ENCODE peak calls at places on chromosomes 12 and 14, in nine cellular contexts. E is WTC11; I is endothelial cell; C is IMR-90; F is ureter; H is activated naive CD4-positive, alpha-beta T cell; U is K562; W is GM03348; O is neural crest cell. B is an unnamed sample.

GRCh38 chr12:89733579-89734201 is 25.1 kb upstream of the ATP2B1 start:
- DNase-seq in E (no peak), H (no peak), I (no peak), F (no peak), U (peak; percentile 46), O (no peak), W (peak; percentile 55), C (peak; percentile 90), B (no peak)

GRCh38 chr12:108560321-108560721 is 652 bp downstream of the SART3 start:
- DNase-seq in F (no peak), U (peak; percentile 42), C (peak; percentile 64), H (no peak), E (no peak), W (peak; percentile 35), O (no peak), I (no peak), B (no peak)

GRCh38 chr12:49941556-49942511 is 8.7 kb upstream of the AQP2 start:
- DNase-seq in C (no peak), O (no peak), H (no peak), F (no peak), E (no peak), I (no peak), U (no peak), W (no peak), B (no peak)

GRCh38 chr12:114919479-114919878 is 235.5 kb upstream of the TBX3 start:
- DNase-seq in C (no peak), O (no peak), W (no peak), H (no peak), U (no peak), E (no peak), I (no peak), F (no peak), B (peak; percentile 47)

GRCh38 chr14:20657216-20658211 is 16.0 kb upstream of the OR6S1 start:
- DNase-seq in O (no peak), C (peak; percentile 4), I (peak; percentile 19), F (no peak), W (no peak), U (peak; percentile 54), H (no peak), E (peak; percentile 90), B (no peak)

GRCh38 chr14:76330411-76331327 is 45.3 kb upstream of the ESRRB start:
- DNase-seq in O (no peak), I (no peak), H (no peak), E (peak; percentile 38), U (no peak), F (no peak), W (no peak), C (no peak), B (no peak)

GRCh38 chr12:6450091-6450868 is 1.6 kb upstream of the TAPBPL start:
- DNase-seq in W (no peak), C (no peak), F (no peak), U (no peak), E (peak; percentile 8), O (no peak), H (no peak), I (no peak), B (no peak)

GRCh38 chr14:33848706-33849454 is 102.0 kb downstream of the EGLN3 start:
- DNase-seq in U (peak; percentile 71), I (peak; percentile 87), F (peak; percentile 57), W (peak; percentile 24), O (peak; percentile 76), C (peak; percentile 10), H (no peak), E (peak; percentile 90), B (peak; percentile 74)

GRCh38 chr12:122862872-122863701 is 27.8 kb downstream of the HIP1R start:
- DNase-seq in U (no peak), I (no peak), C (no peak), W (no peak), H (no peak), F (no peak), E (peak; percentile 18), O (no peak), B (no peak)

GRCh38 chr14:50381823-50382287 is 14.8 kb downstream of the CDKL1 start:
- DNase-seq in E (no peak), F (peak; percentile 34), O (no peak), I (no peak), H (no peak), W (no peak), U (no peak), C (no peak), B (no peak)

GRCh38 chr14:100342195-100342594 is 19.1 kb downstream of the SLC25A47 start:
- DNase-seq in W (no peak), O (no peak), F (peak; percentile 34), H (no peak), U (no peak), I (no peak), E (no peak), C (no peak), B (no peak)

GRCh38 chr12:93882763-93883162 is 205.6 kb downstream of the CRADD start:
- DNase-seq in H (no peak), C (no peak), E (no peak), W (no peak), O (no peak), F (no peak), U (no peak), I (no peak), B (no peak)

GRCh38 chr12:69998011-69998410 is 173.0 kb downstream of the MYRFL start:
- DNase-seq in H (no peak), E (no peak), U (no peak), W (no peak), O (no peak), I (no peak), F (no peak), C (no peak), B (no peak)

GRCh38 chr12:54017845-54018607 is 9.2 kb downstream of the HOXC8 start:
- DNase-seq in W (peak; percentile 96), C (peak; percentile 33), U (peak; percentile 95), F (peak; percentile 77), O (peak; percentile 55), H (peak; percentile 38), I (peak; percentile 66), E (peak; percentile 83), B (peak; percentile 74)

GRCh38 chr12:54572881-54573280 is 15.6 kb downstream of the PPP1R1A start:
- DNase-seq in H (no peak), O (no peak), W (no peak), F (no peak), E (peak; percentile 36), C (no peak), U (peak; percentile 12), I (no peak), B (no peak)

GRCh38 chr12:126457776-126458175 is 1392.5 kb downstream of the AACS start:
- DNase-seq in I (no peak), U (no peak), W (no peak), H (no peak), F (no peak), O (no peak), E (no peak), C (no peak), B (no peak)

GRCh38 chr14:64734990-64735389 is 30.8 kb downstream of the PLEKHG3 start:
- DNase-seq in F (no peak), I (no peak), O (no peak), C (no peak), U (no peak), H (no peak), E (no peak), W (no peak), B (no peak)

GRCh38 chr14:99326041-99326710 is 54.2 kb upstream of the BCL11B start:
- DNase-seq in I (no peak), C (no peak), W (no peak), H (no peak), E (no peak), O (no peak), U (no peak), F (peak; percentile 25), B (no peak)

GRCh38 chr12:111827916-111828315 is 14.1 kb upstream of the MAPKAPK5 start:
- DNase-seq in F (no peak), E (no peak), H (no peak), W (no peak), U (no peak), I (no peak), C (no peak), O (no peak), B (no peak)

GRCh38 chr14:64671591-64671990 is 32.6 kb upstream of the PLEKHG3 start:
- DNase-seq in O (no peak), E (no peak), C (peak; percentile 77), U (peak; percentile 50), I (no peak), F (no peak), H (no peak), W (peak; percentile 79), B (no peak)

GRCh38 chr12:104522985-104523719 is 66.4 kb downstream of the CHST11 start:
- DNase-seq in O (no peak), I (no peak), F (no peak), U (peak; percentile 43), E (no peak), H (no peak), W (peak; percentile 32), C (no peak), B (no peak)

GRCh38 chr12:122753213-122753571 is 568 bp downstream of the DENR start:
- DNase-seq in F (no peak), U (no peak), W (no peak), O (no peak), E (no peak), I (no peak), C (no peak), H (no peak), B (no peak)

GRCh38 chr14:64698899-64699298 is 5.3 kb upstream of the PLEKHG3 start:
- DNase-seq in H (no peak), O (no peak), I (no peak), U (no peak), F (no peak), E (no peak), C (no peak), W (no peak), B (no peak)

GRCh38 chr12:126974779-126975178 is 1292.2 kb upstream of the TMEM132C start:
- DNase-seq in O (no peak), F (no peak), H (no peak), E (no peak), U (peak; percentile 71), I (peak; percentile 2), W (no peak), C (no peak), B (no peak)

GRCh38 chr12:47905313-47905730 is 528 bp upstream of the VDR start:
- DNase-seq in H (no peak), O (no peak), E (peak; percentile 82), C (no peak), F (no peak), I (peak; percentile 36), W (peak; percentile 40), U (peak; percentile 23), B (peak; percentile 61)

GRCh38 chr12:116319316-116319715 is 41.8 kb upstream of the MED13L start:
- DNase-seq in U (no peak), C (peak; percentile 36), H (no peak), W (peak; percentile 37), I (no peak), F (no peak), O (no peak), E (no peak), B (no peak)

GRCh38 chr14:100619382-100620305 is 32.4 kb upstream of the BEGAIN start:
- DNase-seq in W (no peak), C (no peak), E (peak; percentile 5), H (no peak), F (no peak), I (no peak), U (no peak), O (no peak), B (no peak)

GRCh38 chr14:77988966-77989365 is 181.2 kb upstream of the NRXN3 start:
- DNase-seq in I (no peak), H (no peak), C (peak; percentile 48), F (no peak), U (peak; percentile 44), O (no peak), E (no peak), W (peak; percentile 72), B (no peak)

GRCh38 chr14:58796201-58796600 is 158.4 kb downstream of the DACT1 start:
- DNase-seq in F (no peak), O (no peak), W (no peak), U (no peak), C (no peak), E (no peak), I (no peak), H (no peak), B (no peak)

GRCh38 chr12:1857821-1858220 is 37.5 kb downstream of the LRTM2 start:
- DNase-seq in E (no peak), I (no peak), F (no peak), W (no peak), C (no peak), H (no peak), U (no peak), O (no peak), B (no peak)

GRCh38 chr14:88463318-88463717 is 77.9 kb downstream of the SPATA7 start:
- DNase-seq in F (no peak), E (no peak), W (no peak), O (peak; percentile 12), C (no peak), I (no peak), H (no peak), U (peak; percentile 33), B (no peak)

B was measured in mesothelial cell of epicardium.